ENCODE peak calls at places on chromosomes 2 and 18, in six cellular contexts. U, G, S, Z, A and Q are unnamed samples.

GRCh38 chr2:166230024-166230723 is 102.4 kb upstream of the SCN1A start:
- DNase-seq in U (peak; percentile 43), G (no peak), S (no peak), Z (no peak), A (no peak), Q (peak; percentile 47)

GRCh38 chr2:132969371-132969985 is 299.5 kb upstream of the LYPD1 start:
- DNase-seq in U (no peak), G (no peak), S (no peak), Z (no peak), A (no peak), Q (peak; percentile 39)

GRCh38 chr18:48656582-48656981 is 117.8 kb downstream of the CTIF start:
- DNase-seq in U (peak; percentile 56), G (no peak), S (no peak), Z (no peak), A (no peak), Q (no peak)

GRCh38 chr2:107731435-107731834 is 95.3 kb upstream of the RGPD4 start:
- DNase-seq in U (no peak), G (no peak), S (no peak), Z (no peak), A (no peak), Q (no peak)

GRCh38 chr18:61502472-61502871 is 169.2 kb downstream of the CDH20 start:
- DNase-seq in U (peak; percentile 57), G (no peak), S (no peak), Z (peak; percentile 15), A (peak; percentile 59), Q (peak; percentile 60)

GRCh38 chr18:6776193-6776592 is 46.7 kb downstream of the ARHGAP28 start:
- DNase-seq in U (peak; percentile 60), G (no peak), S (no peak), Z (no peak), A (no peak), Q (peak; percentile 21)

GRCh38 chr2:71831208-71831577 is 316.5 kb downstream of the CYP26B1 start:
- DNase-seq in U (peak; percentile 88), G (no peak), S (no peak), Z (no peak), A (no peak), Q (peak; percentile 71)

GRCh38 chr2:231708773-231709635 is 679 bp downstream of the PTMA start:
- DNase-seq in U (peak; percentile 16), G (peak; percentile 50), S (peak; percentile 37), Z (no peak), A (no peak), Q (peak; percentile 35)

GRCh38 chr18:37783771-37784170 is 218.2 kb upstream of the CELF4 start:
- DNase-seq in U (no peak), G (no peak), S (no peak), Z (no peak), A (no peak), Q (no peak)

GRCh38 chr2:7031424-7032245 is 114.4 kb downstream of the RNF144A start:
- DNase-seq in U (peak; percentile 24), G (peak; percentile 62), S (peak; percentile 67), Z (no peak), A (no peak), Q (peak; percentile 54)

GRCh38 chr2:217886720-217887309 is 116.0 kb downstream of the TNS1 start:
- DNase-seq in U (peak; percentile 31), G (peak; percentile 33), S (peak; percentile 15), Z (peak; percentile 71), A (peak; percentile 77), Q (peak; percentile 61)

GRCh38 chr2:172427990-172428840 is 829 bp downstream of the ITGA6 start:
- DNase-seq in U (no peak), G (peak; percentile 53), S (peak; percentile 47), Z (no peak), A (peak; percentile 29), Q (no peak)

GRCh38 chr18:49813071-49813320 is 337 bp downstream of the ACAA2 start:
- DNase-seq in U (peak; percentile 16), G (no peak), S (no peak), Z (no peak), A (no peak), Q (peak; percentile 11)

GRCh38 chr2:227627769-227628168 is 10.5 kb downstream of the SCYGR4 start:
- DNase-seq in U (no peak), G (no peak), S (no peak), Z (no peak), A (no peak), Q (no peak)